ENCODE peak calls at places on chromosomes 12 and 14, in seven cellular contexts. One of them, this sample, is unnamed.

GRCh38 chr12:111596985-111597730 is 2.0 kb downstream of the ATXN2 start:
- DNase-seq in suprapubic skin: no peak
- DNase-seq in GM23338: peak
- DNase-seq in CD8-positive, alpha-beta T cell: no peak
- DNase-seq in astrocyte of the spinal cord: peak
- DNase-seq in GM06990: peak
- DNase-seq in fibroblast of mammary gland: peak
- DNase-seq in this sample: no peak

GRCh38 chr14:100072783-100073346 is 7.6 kb downstream of the EVL start:
- DNase-seq in GM23338: peak
- DNase-seq in CD8-positive, alpha-beta T cell: no peak
- DNase-seq in astrocyte of the spinal cord: no peak
- DNase-seq in fibroblast of mammary gland: no peak
- DNase-seq in GM06990: peak
- DNase-seq in suprapubic skin: no peak
- DNase-seq in this sample: no peak

GRCh38 chr12:109767456-109767855 is 53.8 kb downstream of the FAM222A start:
- DNase-seq in CD8-positive, alpha-beta T cell: no peak
- DNase-seq in GM06990: no peak
- DNase-seq in astrocyte of the spinal cord: no peak
- DNase-seq in fibroblast of mammary gland: no peak
- DNase-seq in GM23338: no peak
- DNase-seq in suprapubic skin: no peak
- DNase-seq in this sample: no peak

GRCh38 chr12:114405449-114406271 is at the start of gene TBX5:
- DNase-seq in GM23338: peak
- DNase-seq in suprapubic skin: no peak
- DNase-seq in GM06990: no peak
- DNase-seq in astrocyte of the spinal cord: no peak
- DNase-seq in CD8-positive, alpha-beta T cell: no peak
- DNase-seq in fibroblast of mammary gland: peak
- DNase-seq in this sample: no peak

GRCh38 chr14:95918466-95918865 is 41.8 kb downstream of the TUNAR start:
- DNase-seq in GM06990: no peak
- DNase-seq in GM23338: no peak
- DNase-seq in astrocyte of the spinal cord: no peak
- DNase-seq in suprapubic skin: peak
- DNase-seq in fibroblast of mammary gland: no peak
- DNase-seq in CD8-positive, alpha-beta T cell: no peak
- DNase-seq in this sample: no peak

GRCh38 chr12:34392741-34393085 is 370.4 kb downstream of the ALG10 start:
- DNase-seq in suprapubic skin: no peak
- DNase-seq in GM23338: no peak
- DNase-seq in CD8-positive, alpha-beta T cell: no peak
- DNase-seq in GM06990: no peak
- DNase-seq in fibroblast of mammary gland: no peak
- DNase-seq in astrocyte of the spinal cord: no peak
- DNase-seq in this sample: no peak

GRCh38 chr12:65925626-65926025 is 101.3 kb downstream of the HMGA2 start:
- DNase-seq in fibroblast of mammary gland: no peak
- DNase-seq in astrocyte of the spinal cord: no peak
- DNase-seq in GM06990: no peak
- DNase-seq in CD8-positive, alpha-beta T cell: no peak
- DNase-seq in suprapubic skin: no peak
- DNase-seq in GM23338: no peak
- DNase-seq in this sample: no peak

GRCh38 chr12:69872804-69873203 is 47.8 kb downstream of the MYRFL start:
- DNase-seq in suprapubic skin: no peak
- DNase-seq in fibroblast of mammary gland: peak
- DNase-seq in GM06990: no peak
- DNase-seq in CD8-positive, alpha-beta T cell: no peak
- DNase-seq in GM23338: no peak
- DNase-seq in astrocyte of the spinal cord: no peak
- DNase-seq in this sample: no peak

GRCh38 chr12:6465467-6466183 is 4.9 kb downstream of the VAMP1 start:
- DNase-seq in suprapubic skin: no peak
- DNase-seq in GM23338: peak
- DNase-seq in GM06990: no peak
- DNase-seq in fibroblast of mammary gland: peak
- DNase-seq in astrocyte of the spinal cord: peak
- DNase-seq in CD8-positive, alpha-beta T cell: no peak
- DNase-seq in this sample: no peak

GRCh38 chr14:75689012-75689411 is 28.0 kb downstream of the TTLL5 start:
- DNase-seq in suprapubic skin: no peak
- DNase-seq in GM06990: no peak
- DNase-seq in astrocyte of the spinal cord: peak
- DNase-seq in GM23338: no peak
- DNase-seq in CD8-positive, alpha-beta T cell: no peak
- DNase-seq in fibroblast of mammary gland: peak
- DNase-seq in this sample: no peak

GRCh38 chr14:72714094-72714493 is 179.8 kb downstream of the DPF3 start:
- DNase-seq in fibroblast of mammary gland: no peak
- DNase-seq in GM23338: no peak
- DNase-seq in GM06990: peak
- DNase-seq in suprapubic skin: no peak
- DNase-seq in CD8-positive, alpha-beta T cell: peak
- DNase-seq in astrocyte of the spinal cord: no peak
- DNase-seq in this sample: no peak

GRCh38 chr12:48768147-48768546 is 20.7 kb downstream of the ADCY6 start:
- DNase-seq in CD8-positive, alpha-beta T cell: no peak
- DNase-seq in astrocyte of the spinal cord: no peak
- DNase-seq in suprapubic skin: no peak
- DNase-seq in GM23338: peak
- DNase-seq in GM06990: no peak
- DNase-seq in fibroblast of mammary gland: no peak
- DNase-seq in this sample: no peak

DNA sequence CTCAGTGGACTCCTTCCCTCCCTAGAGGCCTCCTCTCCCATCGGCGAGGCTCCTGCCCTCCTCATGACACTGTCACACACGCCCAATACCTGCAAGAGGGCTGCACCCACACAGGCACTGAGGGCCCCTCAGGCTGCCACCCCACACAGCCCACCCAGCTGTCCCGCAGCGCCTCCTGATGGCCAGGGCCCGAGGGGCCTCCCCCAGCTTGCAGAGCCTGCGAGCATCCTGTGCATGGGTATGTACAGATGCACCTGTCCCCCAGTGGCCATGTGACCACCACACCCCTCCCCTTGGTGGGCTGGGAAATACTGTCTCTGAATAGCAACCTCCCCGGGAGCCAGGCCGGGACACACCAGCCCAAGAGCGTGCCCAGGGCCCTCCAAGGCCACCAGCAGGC is 19.0 kb upstream of the NUDT14 start:
- DNase-seq in astrocyte of the spinal cord: no peak
- DNase-seq in fibroblast of mammary gland: no peak
- DNase-seq in CD8-positive, alpha-beta T cell: no peak
- DNase-seq in GM23338: no peak
- DNase-seq in suprapubic skin: no peak
- DNase-seq in GM06990: no peak
- DNase-seq in this sample: no peak
- TF ChIP-seq CTCF in astrocyte of the spinal cord: peak
- TF ChIP-seq CTCF in fibroblast of mammary gland: no peak
- TF ChIP-seq CTCF in CD8-positive, alpha-beta T cell: no peak
- TF ChIP-seq CTCF in GM23338: peak
- TF ChIP-seq CTCF in suprapubic skin: no peak
- TF ChIP-seq CTCF in GM06990: peak
- TF ChIP-seq CTCF in this sample: peak

GRCh38 chr12:1213205-1213604 is 222.2 kb downstream of the ERC1 start:
- DNase-seq in suprapubic skin: no peak
- DNase-seq in GM06990: no peak
- DNase-seq in CD8-positive, alpha-beta T cell: no peak
- DNase-seq in astrocyte of the spinal cord: no peak
- DNase-seq in GM23338: no peak
- DNase-seq in fibroblast of mammary gland: no peak
- DNase-seq in this sample: no peak

GRCh38 chr12:1218369-1218768 is 227.3 kb downstream of the ERC1 start:
- DNase-seq in astrocyte of the spinal cord: no peak
- DNase-seq in GM23338: no peak
- DNase-seq in fibroblast of mammary gland: no peak
- DNase-seq in GM06990: no peak
- DNase-seq in suprapubic skin: no peak
- DNase-seq in CD8-positive, alpha-beta T cell: no peak
- DNase-seq in this sample: no peak

GRCh38 chr12:1220127-1221092 is 229.4 kb downstream of the ERC1 start:
- DNase-seq in GM06990: no peak
- DNase-seq in fibroblast of mammary gland: peak
- DNase-seq in suprapubic skin: no peak
- DNase-seq in CD8-positive, alpha-beta T cell: no peak
- DNase-seq in GM23338: no peak
- DNase-seq in astrocyte of the spinal cord: no peak
- DNase-seq in this sample: no peak

GRCh38 chr12:1217191-1217949 is 226.3 kb downstream of the ERC1 start:
- DNase-seq in GM06990: no peak
- DNase-seq in astrocyte of the spinal cord: peak
- DNase-seq in suprapubic skin: no peak
- DNase-seq in fibroblast of mammary gland: peak
- DNase-seq in CD8-positive, alpha-beta T cell: no peak
- DNase-seq in GM23338: no peak
- DNase-seq in this sample: no peak

GRCh38 chr12:1216560-1216959 is 225.5 kb downstream of the ERC1 start:
- DNase-seq in astrocyte of the spinal cord: peak
- DNase-seq in GM06990: no peak
- DNase-seq in GM23338: no peak
- DNase-seq in suprapubic skin: no peak
- DNase-seq in CD8-positive, alpha-beta T cell: no peak
- DNase-seq in fibroblast of mammary gland: no peak
- DNase-seq in this sample: no peak
- H3K4me3 ChIP-seq in astrocyte of the spinal cord: no peak
- H3K4me3 ChIP-seq in GM06990: no peak
- H3K4me3 ChIP-seq in GM23338: no peak
- H3K4me3 ChIP-seq in suprapubic skin: no peak
- H3K4me3 ChIP-seq in CD8-positive, alpha-beta T cell: no peak
- H3K4me3 ChIP-seq in fibroblast of mammary gland: no peak
- H3K4me3 ChIP-seq in this sample: no peak

DNA sequence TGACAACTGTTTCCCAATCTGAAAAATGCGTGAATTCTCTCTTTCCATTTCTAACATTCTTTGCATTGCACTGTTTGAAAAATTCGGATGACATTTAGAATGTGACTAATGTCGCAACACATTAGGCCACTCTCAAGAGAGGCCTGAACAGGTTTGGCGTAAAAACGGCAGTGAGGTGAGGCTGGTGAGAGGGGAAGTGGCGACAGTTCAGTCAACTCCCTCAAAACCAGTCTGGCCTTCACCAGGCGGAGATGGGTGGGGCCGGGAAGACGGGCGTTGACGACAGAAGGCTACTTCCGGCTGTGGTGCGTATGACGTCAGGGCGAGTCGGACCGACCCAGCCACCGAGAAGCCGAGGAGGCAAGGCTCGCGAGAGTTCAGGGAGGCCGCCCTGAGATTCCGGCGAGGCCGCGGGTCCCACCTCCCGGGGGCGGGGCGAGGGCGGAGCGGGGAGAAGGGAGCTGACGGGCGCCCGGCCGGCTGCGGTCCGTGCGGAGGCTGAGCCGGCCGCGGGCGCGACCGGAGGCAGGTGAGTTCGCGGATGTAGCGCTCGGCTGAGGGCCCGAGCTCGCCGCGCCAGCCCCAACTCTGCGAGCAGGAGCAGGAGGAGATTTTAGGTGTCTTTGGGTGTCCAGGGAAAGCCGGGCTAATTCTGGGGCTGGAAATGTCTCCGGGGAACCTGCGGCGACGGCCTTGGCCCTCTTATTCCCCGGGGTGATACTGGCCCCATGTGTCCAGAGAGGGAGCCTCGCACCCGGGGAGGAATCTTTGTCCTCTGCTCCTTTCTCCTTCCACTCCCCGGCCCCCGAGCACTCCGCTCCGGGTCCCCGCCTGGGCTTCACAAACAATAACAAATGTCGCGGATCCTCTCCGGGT is at the start of gene STK38L:
- DNase-seq in suprapubic skin: peak
- DNase-seq in CD8-positive, alpha-beta T cell: peak
- DNase-seq in astrocyte of the spinal cord: peak
- DNase-seq in GM06990: peak
- DNase-seq in fibroblast of mammary gland: peak
- DNase-seq in GM23338: peak
- DNase-seq in this sample: peak
- TF ChIP-seq CTCF in suprapubic skin: no peak
- TF ChIP-seq CTCF in CD8-positive, alpha-beta T cell: no peak
- TF ChIP-seq CTCF in astrocyte of the spinal cord: peak
- TF ChIP-seq CTCF in GM06990: peak
- TF ChIP-seq CTCF in fibroblast of mammary gland: peak
- TF ChIP-seq CTCF in GM23338: peak
- TF ChIP-seq CTCF in this sample: peak

GRCh38 chr14:24211311-24211710 is 2.0 kb downstream of the CHMP4A start:
- DNase-seq in astrocyte of the spinal cord: no peak
- DNase-seq in suprapubic skin: no peak
- DNase-seq in GM06990: no peak
- DNase-seq in CD8-positive, alpha-beta T cell: no peak
- DNase-seq in fibroblast of mammary gland: no peak
- DNase-seq in GM23338: no peak
- DNase-seq in this sample: no peak

GRCh38 chr14:24216345-24216699 is 456 bp upstream of the MDP1 start:
- DNase-seq in suprapubic skin: no peak
- DNase-seq in GM23338: no peak
- DNase-seq in CD8-positive, alpha-beta T cell: no peak
- DNase-seq in GM06990: no peak
- DNase-seq in fibroblast of mammary gland: no peak
- DNase-seq in astrocyte of the spinal cord: no peak
- DNase-seq in this sample: no peak

GRCh38 chr14:24215495-24216344 is at the start of gene MDP1:
- DNase-seq in suprapubic skin: peak
- DNase-seq in fibroblast of mammary gland: peak
- DNase-seq in GM23338: peak
- DNase-seq in GM06990: peak
- DNase-seq in astrocyte of the spinal cord: peak
- DNase-seq in CD8-positive, alpha-beta T cell: peak
- DNase-seq in this sample: peak

GRCh38 chr14:24213866-24214652 is 771 bp upstream of the CHMP4A start:
- DNase-seq in suprapubic skin: no peak
- DNase-seq in CD8-positive, alpha-beta T cell: no peak
- DNase-seq in GM23338: no peak
- DNase-seq in astrocyte of the spinal cord: no peak
- DNase-seq in fibroblast of mammary gland: no peak
- DNase-seq in GM06990: no peak
- DNase-seq in this sample: no peak

DNA sequence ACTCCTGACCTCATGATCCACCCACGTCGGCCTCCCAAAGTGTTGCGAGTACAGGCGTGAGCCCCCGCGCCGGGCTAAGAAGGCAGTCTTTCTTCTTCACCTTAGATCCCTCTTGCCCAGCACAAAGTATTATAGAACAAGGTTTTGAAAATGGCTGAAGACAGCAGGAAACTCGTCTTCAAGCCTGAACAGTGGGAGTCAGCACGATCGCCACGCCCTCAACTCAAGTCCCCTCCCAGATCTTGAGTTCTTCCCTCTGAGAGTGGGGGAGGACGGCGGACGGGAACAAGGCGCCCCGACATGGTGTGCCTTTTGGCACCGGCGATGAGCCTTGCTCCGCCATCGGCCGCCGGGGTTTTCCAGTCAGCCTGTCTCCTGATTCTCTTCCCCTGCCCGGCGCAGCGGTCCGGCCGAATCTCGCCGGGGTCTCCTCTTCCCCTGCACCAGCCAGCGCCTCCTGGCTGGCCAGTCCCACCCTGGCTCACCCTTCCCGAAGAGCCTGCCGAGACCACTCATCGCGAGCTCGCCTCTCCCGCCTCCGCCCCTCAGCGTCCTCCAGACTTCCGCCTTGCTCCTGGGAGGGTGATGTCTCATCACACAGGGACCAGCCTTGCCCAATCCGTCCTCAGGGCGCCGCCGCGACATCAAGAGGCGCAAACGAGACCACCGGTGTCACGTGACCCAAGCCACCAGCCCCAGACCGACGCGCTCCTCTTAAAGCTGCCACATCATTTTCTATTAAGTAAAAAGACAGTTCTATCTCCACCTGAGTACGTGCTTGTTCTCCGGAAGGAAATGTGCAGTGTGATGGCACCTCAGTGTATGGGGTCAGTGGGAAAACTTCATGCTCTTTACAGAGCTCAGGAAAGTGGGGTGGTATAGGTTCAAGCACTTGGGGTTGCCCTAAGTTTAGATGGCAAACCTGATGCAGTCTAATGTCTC is at the start of gene CHMP4A:
- DNase-seq in fibroblast of mammary gland: peak
- DNase-seq in suprapubic skin: peak
- DNase-seq in GM23338: peak
- DNase-seq in GM06990: peak
- DNase-seq in CD8-positive, alpha-beta T cell: peak
- DNase-seq in astrocyte of the spinal cord: peak
- DNase-seq in this sample: peak
- H3K4me3 ChIP-seq in fibroblast of mammary gland: peak
- H3K4me3 ChIP-seq in suprapubic skin: peak
- H3K4me3 ChIP-seq in GM23338: peak
- H3K4me3 ChIP-seq in GM06990: peak
- H3K4me3 ChIP-seq in CD8-positive, alpha-beta T cell: peak
- H3K4me3 ChIP-seq in astrocyte of the spinal cord: peak
- H3K4me3 ChIP-seq in this sample: peak

This sample was measured in GM12864.